ENCODE peak calls at places on chromosomes 11 and 22, in nine cellular contexts. One of them, this sample, is unnamed. For H3K4me1, the result is how much of the 10 kb centered on the place peaks cover.

GRCh38 chr11:1570001-1570453 is 2.0 kb downstream of the DUSP8 start:
- DNase-seq in left ventricle myocardium inferior: no peak
- DNase-seq in colonic mucosa: peak
- DNase-seq in CD8-positive, alpha-beta T cell: no peak
- DNase-seq in PC-3: no peak
- DNase-seq in gastrocnemius medialis: no peak
- DNase-seq in ovary: no peak
- DNase-seq in CD4-positive, alpha-beta memory T cell: no peak
- DNase-seq in naive thymus-derived CD4-positive, alpha-beta T cell: no peak
- DNase-seq in this sample: no peak

GRCh38 chr11:86499723-86500129 is 125.0 kb downstream of the CCDC81 start:
- DNase-seq in naive thymus-derived CD4-positive, alpha-beta T cell: no peak
- DNase-seq in left ventricle myocardium inferior: no peak
- DNase-seq in CD4-positive, alpha-beta memory T cell: no peak
- DNase-seq in gastrocnemius medialis: no peak
- DNase-seq in colonic mucosa: peak
- DNase-seq in PC-3: peak
- DNase-seq in ovary: no peak
- DNase-seq in CD8-positive, alpha-beta T cell: no peak
- DNase-seq in this sample: peak

GRCh38 chr11:86459682-86460460 is 85.2 kb downstream of the CCDC81 start:
- DNase-seq in ovary: peak
- DNase-seq in PC-3: peak
- DNase-seq in CD4-positive, alpha-beta memory T cell: no peak
- DNase-seq in colonic mucosa: no peak
- DNase-seq in naive thymus-derived CD4-positive, alpha-beta T cell: no peak
- DNase-seq in left ventricle myocardium inferior: peak
- DNase-seq in gastrocnemius medialis: no peak
- DNase-seq in CD8-positive, alpha-beta T cell: no peak
- DNase-seq in this sample: peak

GRCh38 chr11:13216019-13217006 is 61.3 kb upstream of the BMAL1 start:
- DNase-seq in colonic mucosa: no peak
- DNase-seq in PC-3: peak
- DNase-seq in gastrocnemius medialis: no peak
- DNase-seq in naive thymus-derived CD4-positive, alpha-beta T cell: no peak
- DNase-seq in CD8-positive, alpha-beta T cell: no peak
- DNase-seq in CD4-positive, alpha-beta memory T cell: no peak
- DNase-seq in left ventricle myocardium inferior: no peak
- DNase-seq in ovary: no peak
- DNase-seq in this sample: no peak

GRCh38 chr11:27416568-27417176 is 53.7 kb upstream of the CCDC34 start:
- DNase-seq in ovary: no peak
- DNase-seq in CD8-positive, alpha-beta T cell: no peak
- DNase-seq in naive thymus-derived CD4-positive, alpha-beta T cell: no peak
- DNase-seq in gastrocnemius medialis: no peak
- DNase-seq in left ventricle myocardium inferior: no peak
- DNase-seq in CD4-positive, alpha-beta memory T cell: no peak
- DNase-seq in colonic mucosa: no peak
- DNase-seq in PC-3: peak
- DNase-seq in this sample: no peak

GRCh38 chr22:25120761-25121212 is 78.9 kb upstream of the CRYBB3 start:
- DNase-seq in colonic mucosa: peak
- DNase-seq in PC-3: no peak
- DNase-seq in CD4-positive, alpha-beta memory T cell: no peak
- DNase-seq in CD8-positive, alpha-beta T cell: no peak
- DNase-seq in left ventricle myocardium inferior: no peak
- DNase-seq in gastrocnemius medialis: no peak
- DNase-seq in naive thymus-derived CD4-positive, alpha-beta T cell: no peak
- DNase-seq in ovary: no peak
- DNase-seq in this sample: no peak

GRCh38 chr22:26548303-26548702 is 36.0 kb upstream of the TFIP11 start:
- DNase-seq in CD8-positive, alpha-beta T cell: no peak
- DNase-seq in PC-3: no peak
- DNase-seq in naive thymus-derived CD4-positive, alpha-beta T cell: no peak
- DNase-seq in colonic mucosa: no peak
- DNase-seq in gastrocnemius medialis: no peak
- DNase-seq in ovary: no peak
- DNase-seq in left ventricle myocardium inferior: no peak
- DNase-seq in CD4-positive, alpha-beta memory T cell: no peak
- DNase-seq in this sample: no peak

GRCh38 chr11:57240757-57241156 is 3.7 kb upstream of the APLNR start:
- DNase-seq in naive thymus-derived CD4-positive, alpha-beta T cell: no peak
- DNase-seq in CD8-positive, alpha-beta T cell: no peak
- DNase-seq in gastrocnemius medialis: no peak
- DNase-seq in PC-3: no peak
- DNase-seq in left ventricle myocardium inferior: no peak
- DNase-seq in CD4-positive, alpha-beta memory T cell: no peak
- DNase-seq in ovary: no peak
- DNase-seq in colonic mucosa: no peak
- DNase-seq in this sample: no peak

GRCh38 chr11:72738199-72739141 is 13.7 kb downstream of the ARAP1 start:
- DNase-seq in PC-3: peak
- DNase-seq in colonic mucosa: no peak
- DNase-seq in gastrocnemius medialis: peak
- DNase-seq in CD8-positive, alpha-beta T cell: no peak
- DNase-seq in CD4-positive, alpha-beta memory T cell: no peak
- DNase-seq in left ventricle myocardium inferior: no peak
- DNase-seq in ovary: no peak
- DNase-seq in naive thymus-derived CD4-positive, alpha-beta T cell: no peak
- DNase-seq in this sample: no peak

GRCh38 chr11:22920939-22921565 is 60.8 kb upstream of the CCDC179 start:
- DNase-seq in CD8-positive, alpha-beta T cell: no peak
- DNase-seq in left ventricle myocardium inferior: no peak
- DNase-seq in naive thymus-derived CD4-positive, alpha-beta T cell: no peak
- DNase-seq in CD4-positive, alpha-beta memory T cell: no peak
- DNase-seq in ovary: no peak
- DNase-seq in colonic mucosa: peak
- DNase-seq in gastrocnemius medialis: no peak
- DNase-seq in PC-3: peak
- DNase-seq in this sample: peak

GRCh38 chr22:50483556-50483955 is 2.2 kb downstream of the ADM2 start:
- DNase-seq in ovary: no peak
- DNase-seq in left ventricle myocardium inferior: no peak
- DNase-seq in gastrocnemius medialis: no peak
- DNase-seq in naive thymus-derived CD4-positive, alpha-beta T cell: no peak
- DNase-seq in CD8-positive, alpha-beta T cell: no peak
- DNase-seq in colonic mucosa: no peak
- DNase-seq in CD4-positive, alpha-beta memory T cell: no peak
- DNase-seq in PC-3: no peak
- DNase-seq in this sample: no peak

GRCh38 chr22:50481045-50481439 is 301 bp upstream of the ADM2 start:
- DNase-seq in CD4-positive, alpha-beta memory T cell: no peak
- DNase-seq in PC-3: no peak
- DNase-seq in gastrocnemius medialis: no peak
- DNase-seq in CD8-positive, alpha-beta T cell: no peak
- DNase-seq in left ventricle myocardium inferior: no peak
- DNase-seq in naive thymus-derived CD4-positive, alpha-beta T cell: no peak
- DNase-seq in ovary: no peak
- DNase-seq in colonic mucosa: no peak
- DNase-seq in this sample: no peak

GRCh38 chr22:50481440-50482106 is at the start of gene ADM2:
- DNase-seq in ovary: no peak
- DNase-seq in colonic mucosa: peak
- DNase-seq in PC-3: no peak
- DNase-seq in left ventricle myocardium inferior: no peak
- DNase-seq in CD8-positive, alpha-beta T cell: no peak
- DNase-seq in CD4-positive, alpha-beta memory T cell: peak
- DNase-seq in gastrocnemius medialis: no peak
- DNase-seq in naive thymus-derived CD4-positive, alpha-beta T cell: peak
- DNase-seq in this sample: no peak

GRCh38 chr22:50483106-50483505 is 1.8 kb downstream of the ADM2 start:
- DNase-seq in CD4-positive, alpha-beta memory T cell: no peak
- DNase-seq in ovary: no peak
- DNase-seq in gastrocnemius medialis: no peak
- DNase-seq in colonic mucosa: no peak
- DNase-seq in naive thymus-derived CD4-positive, alpha-beta T cell: no peak
- DNase-seq in left ventricle myocardium inferior: no peak
- DNase-seq in CD8-positive, alpha-beta T cell: no peak
- DNase-seq in PC-3: no peak
- DNase-seq in this sample: no peak

DNA sequence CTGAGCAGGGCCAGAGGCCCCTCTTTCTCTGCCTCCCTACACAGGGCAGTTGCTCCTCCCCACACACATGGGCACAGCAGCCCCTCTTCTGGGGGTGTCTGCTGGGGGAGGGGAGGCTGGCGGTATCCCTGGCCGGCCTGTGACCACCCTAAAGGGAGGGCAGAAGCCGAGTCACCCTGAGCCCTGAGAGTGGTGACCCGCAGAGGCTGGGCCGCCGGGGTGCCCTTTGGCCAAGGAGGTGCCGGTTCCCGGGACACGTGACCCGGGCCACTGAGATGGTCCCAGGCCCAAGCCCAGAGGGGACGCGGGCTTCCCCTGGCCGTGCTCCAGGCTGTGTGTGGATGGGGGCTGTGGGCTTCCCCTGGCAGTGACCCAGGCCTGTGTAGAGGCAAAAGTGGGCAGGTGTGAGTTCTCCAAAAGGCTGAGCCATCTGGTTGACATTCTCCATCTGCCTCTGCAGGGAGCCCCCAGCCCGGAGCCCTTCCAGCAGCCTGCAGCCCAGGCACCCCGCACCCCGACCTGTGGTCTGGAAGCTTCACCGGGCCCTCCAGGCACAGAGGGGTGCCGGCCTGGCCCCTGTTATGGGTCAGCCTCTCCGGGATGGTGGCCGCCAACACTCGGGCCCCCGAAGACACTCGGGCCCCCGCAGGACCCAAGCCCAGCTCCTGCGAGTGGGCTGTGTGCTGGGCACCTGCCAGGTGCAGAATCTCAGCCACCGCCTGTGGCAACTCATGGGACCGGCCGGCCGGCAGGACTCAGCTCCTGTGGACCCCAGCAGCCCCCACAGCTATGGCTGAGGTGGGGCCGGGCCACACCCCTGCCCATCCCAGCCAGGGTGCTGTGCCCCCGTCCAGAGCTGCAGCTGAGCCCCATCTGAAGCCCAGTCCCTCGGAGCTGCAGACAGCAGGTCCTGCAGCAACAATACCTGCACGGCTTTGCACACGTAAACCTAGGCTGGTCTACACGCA is 1.0 kb downstream of the ADM2 start:
- DNase-seq in ovary: no peak
- DNase-seq in CD4-positive, alpha-beta memory T cell: no peak
- DNase-seq in colonic mucosa: no peak
- DNase-seq in naive thymus-derived CD4-positive, alpha-beta T cell: no peak
- DNase-seq in left ventricle myocardium inferior: no peak
- DNase-seq in PC-3: no peak
- DNase-seq in CD8-positive, alpha-beta T cell: no peak
- DNase-seq in gastrocnemius medialis: no peak
- DNase-seq in this sample: no peak
- H3K4me3 ChIP-seq in ovary: no peak
- H3K4me3 ChIP-seq in CD4-positive, alpha-beta memory T cell: no peak
- H3K4me3 ChIP-seq in colonic mucosa: peak
- H3K4me3 ChIP-seq in naive thymus-derived CD4-positive, alpha-beta T cell: peak
- H3K4me3 ChIP-seq in left ventricle myocardium inferior: peak
- H3K4me3 ChIP-seq in PC-3: peak
- H3K4me3 ChIP-seq in CD8-positive, alpha-beta T cell: peak
- H3K4me3 ChIP-seq in gastrocnemius medialis: no peak
- H3K4me3 ChIP-seq in this sample: peak

GRCh38 chr22:35311551-35311999 is 11.9 kb downstream of the TOM1 start:
- DNase-seq in PC-3: no peak
- DNase-seq in naive thymus-derived CD4-positive, alpha-beta T cell: no peak
- DNase-seq in ovary: peak
- DNase-seq in left ventricle myocardium inferior: no peak
- DNase-seq in colonic mucosa: peak
- DNase-seq in gastrocnemius medialis: peak
- DNase-seq in CD4-positive, alpha-beta memory T cell: no peak
- DNase-seq in CD8-positive, alpha-beta T cell: no peak
- DNase-seq in this sample: no peak
- H3K4me1 ChIP-seq in PC-3: under half
- H3K4me1 ChIP-seq in naive thymus-derived CD4-positive, alpha-beta T cell: under half
- H3K4me1 ChIP-seq in ovary: under half
- H3K4me1 ChIP-seq in left ventricle myocardium inferior: half or more
- H3K4me1 ChIP-seq in colonic mucosa: under half
- H3K4me1 ChIP-seq in gastrocnemius medialis: half or more
- H3K4me1 ChIP-seq in CD4-positive, alpha-beta memory T cell: half or more
- H3K4me1 ChIP-seq in CD8-positive, alpha-beta T cell: under half
- H3K4me1 ChIP-seq in this sample: under half

DNA sequence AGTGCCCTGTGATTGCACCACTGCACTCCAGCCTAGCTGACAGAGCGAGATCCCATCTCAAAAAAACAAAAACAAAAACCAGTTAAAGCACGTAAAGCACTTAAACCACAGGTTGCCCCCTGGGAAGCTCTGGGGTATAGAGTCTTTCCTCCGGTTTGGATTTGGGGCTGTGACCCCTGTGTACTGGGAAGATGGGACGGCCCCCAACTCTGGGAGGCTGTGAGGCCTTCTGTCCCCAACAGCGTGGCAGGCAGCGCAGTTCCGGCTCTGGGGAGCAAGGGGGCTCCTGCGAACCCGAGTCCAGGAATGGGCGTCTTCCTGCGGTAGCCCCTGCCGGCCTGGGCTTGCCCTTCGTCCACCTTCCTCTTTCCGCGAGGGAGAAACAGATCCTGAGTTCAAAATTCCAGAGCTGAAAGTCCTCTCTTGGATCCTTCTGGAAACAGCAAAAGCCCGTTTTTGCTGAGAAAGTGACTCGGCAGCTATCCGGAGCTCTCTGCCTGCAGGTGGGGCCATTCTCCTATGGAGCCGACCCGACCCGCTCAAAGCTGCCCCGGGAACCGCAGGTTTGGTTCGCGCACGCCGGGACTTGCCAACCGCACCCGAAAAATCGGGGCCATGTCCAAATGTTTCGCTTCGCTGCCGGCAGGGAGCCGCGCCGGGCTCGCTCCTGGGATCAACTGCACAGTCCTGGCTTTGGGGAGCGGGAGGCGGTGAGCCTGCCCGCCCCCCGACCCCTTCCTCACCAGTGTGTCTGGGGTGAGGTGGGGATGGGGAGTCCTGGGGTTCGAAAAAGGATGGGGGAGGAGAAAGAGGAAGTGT is 36.3 kb upstream of the POLA2 start:
- DNase-seq in CD4-positive, alpha-beta memory T cell: peak
- DNase-seq in left ventricle myocardium inferior: peak
- DNase-seq in ovary: peak
- DNase-seq in PC-3: no peak
- DNase-seq in colonic mucosa: peak
- DNase-seq in naive thymus-derived CD4-positive, alpha-beta T cell: peak
- DNase-seq in CD8-positive, alpha-beta T cell: no peak
- DNase-seq in gastrocnemius medialis: peak
- DNase-seq in this sample: peak
- H3K4me3 ChIP-seq in CD4-positive, alpha-beta memory T cell: no peak
- H3K4me3 ChIP-seq in left ventricle myocardium inferior: peak
- H3K4me3 ChIP-seq in ovary: peak
- H3K4me3 ChIP-seq in PC-3: no peak
- H3K4me3 ChIP-seq in colonic mucosa: peak
- H3K4me3 ChIP-seq in naive thymus-derived CD4-positive, alpha-beta T cell: peak
- H3K4me3 ChIP-seq in CD8-positive, alpha-beta T cell: peak
- H3K4me3 ChIP-seq in gastrocnemius medialis: peak
- H3K4me3 ChIP-seq in this sample: peak

DNA sequence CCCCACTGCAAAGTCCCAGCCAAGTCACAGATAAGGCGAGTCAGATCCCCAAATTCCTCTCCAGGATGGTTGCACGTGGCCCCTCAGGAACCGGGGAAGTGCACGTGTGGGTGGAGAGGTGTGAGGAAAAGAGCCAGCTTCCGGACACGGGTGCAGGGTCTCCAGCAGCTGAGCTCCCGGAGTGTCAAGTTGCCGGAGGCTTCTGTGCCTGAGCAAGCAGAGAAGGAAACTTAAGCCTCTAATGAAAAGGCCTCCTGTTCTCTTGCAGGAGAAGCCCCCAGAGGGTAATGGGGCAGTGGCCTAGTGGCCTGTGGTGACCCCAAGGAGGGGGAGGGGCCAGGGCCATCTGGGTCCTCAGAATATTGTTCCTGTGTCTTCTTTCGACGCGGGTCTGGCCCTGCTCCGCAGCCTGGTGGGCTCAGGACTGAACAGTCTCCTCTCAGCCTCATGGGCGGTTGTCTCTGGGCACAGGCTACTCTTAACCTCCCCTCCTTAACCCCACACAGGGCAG is 147.9 kb downstream of the FEZ1 start:
- DNase-seq in naive thymus-derived CD4-positive, alpha-beta T cell: no peak
- DNase-seq in PC-3: no peak
- DNase-seq in ovary: no peak
- DNase-seq in colonic mucosa: no peak
- DNase-seq in CD4-positive, alpha-beta memory T cell: no peak
- DNase-seq in CD8-positive, alpha-beta T cell: no peak
- DNase-seq in left ventricle myocardium inferior: no peak
- DNase-seq in gastrocnemius medialis: no peak
- DNase-seq in this sample: no peak
- H3K4me1 ChIP-seq in naive thymus-derived CD4-positive, alpha-beta T cell: under half
- H3K4me1 ChIP-seq in PC-3: under half
- H3K4me1 ChIP-seq in ovary: under half
- H3K4me1 ChIP-seq in colonic mucosa: under half
- H3K4me1 ChIP-seq in CD4-positive, alpha-beta memory T cell: under half
- H3K4me1 ChIP-seq in CD8-positive, alpha-beta T cell: under half
- H3K4me1 ChIP-seq in left ventricle myocardium inferior: under half
- H3K4me1 ChIP-seq in gastrocnemius medialis: under half
- H3K4me1 ChIP-seq in this sample: under half